ENCODE peak calls at places on chromosomes 2 and 18, in five cellular contexts. E is gastrocnemius medialis, H is ovary, I is brain microvascular endothelial cell, Q is HCT116. A is an unnamed sample.

GRCh38 chr2:218727502-218728165 is 17.0 kb downstream of the TTLL4 start:
- DNase-seq in E (no peak), H (no peak), I (no peak), Q (no peak), A (no peak)

GRCh38 chr2:74003494-74004211 is 18.9 kb downstream of the TET3 start:
- DNase-seq in E (no peak), H (peak; percentile 76), I (peak; percentile 82), Q (no peak), A (no peak)

GRCh38 chr18:13382990-13383821 is 164.6 kb downstream of the LDLRAD4 start:
- DNase-seq in E (no peak), H (no peak), I (no peak), Q (no peak), A (no peak)

GRCh38 chr2:62812921-62813825 is 107.7 kb downstream of the EHBP1 start:
- DNase-seq in E (no peak), H (no peak), I (no peak), Q (no peak), A (no peak)

GRCh38 chr2:96251721-96252292 is 14.0 kb downstream of the TMEM127 start:
- DNase-seq in E (peak; percentile 98), H (peak; percentile 40), I (peak; percentile 97), Q (peak; percentile 61), A (peak; percentile 76)

GRCh38 chr2:26245231-26245732 is 543 bp downstream of the HADHB start:
- DNase-seq in E (peak; percentile 38), H (no peak), I (peak; percentile 24), Q (no peak), A (no peak)

GRCh38 chr18:73384246-73384645 is 516.5 kb upstream of the NETO1 start:
- DNase-seq in E (no peak), H (no peak), I (no peak), Q (no peak), A (no peak)

GRCh38 chr2:54710216-54710615 is 13.2 kb upstream of the EML6 start:
- DNase-seq in E (no peak), H (no peak), I (no peak), Q (no peak), A (no peak)

GRCh38 chr2:180577567-180577966 is 402.8 kb upstream of the UBE2E3 start:
- DNase-seq in E (no peak), H (no peak), I (no peak), Q (no peak), A (no peak)

GRCh38 chr2:18976112-18976961 is 382.1 kb downstream of the OSR1 start:
- DNase-seq in E (no peak), H (no peak), I (peak; percentile 82), Q (no peak), A (no peak)

GRCh38 chr2:188142636-188143035 is 149.0 kb upstream of the GULP1 start:
- DNase-seq in E (no peak), H (no peak), I (no peak), Q (no peak), A (no peak)

DNA sequence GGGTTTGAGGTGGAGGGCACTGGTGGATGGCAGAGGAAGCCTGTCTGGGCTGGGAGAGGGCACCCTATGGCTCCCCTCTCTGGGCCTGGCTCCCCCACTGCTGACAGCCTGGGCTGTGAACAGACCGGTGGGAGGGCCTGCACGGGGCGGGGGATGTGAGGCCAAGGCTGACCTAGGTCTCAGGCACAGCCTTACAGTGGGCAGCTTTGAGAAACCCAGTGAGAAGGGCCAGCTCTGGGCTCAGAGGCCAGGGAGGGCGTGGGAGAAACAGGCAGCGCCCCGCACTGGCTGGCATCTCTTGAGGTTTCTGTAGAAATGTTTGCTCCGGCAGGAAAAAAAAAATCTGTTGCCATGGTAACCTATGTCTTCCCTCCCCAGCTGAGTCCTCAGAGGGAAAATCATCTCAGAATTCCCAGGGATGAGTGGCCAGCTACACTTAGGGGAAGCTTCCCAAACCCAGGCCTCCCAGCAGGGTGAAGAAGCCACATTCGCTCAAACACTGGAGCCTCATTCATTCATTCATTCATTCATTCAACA is 71.7 kb upstream of the TAF1B start:
- DNase-seq in E (peak; percentile 31), H (no peak), I (peak; percentile 76), Q (no peak), A (no peak)
- TF ChIP-seq CTCF in E (no peak), H (no peak), I (peak; percentile 50), Q (no peak), A (no peak)

GRCh38 chr2:224883700-224884099 is 158.6 kb downstream of the DOCK10 start:
- DNase-seq in E (no peak), H (no peak), I (no peak), Q (no peak), A (no peak)

GRCh38 chr2:224887159-224887558 is 155.1 kb downstream of the DOCK10 start:
- DNase-seq in E (no peak), H (no peak), I (no peak), Q (no peak), A (no peak)

GRCh38 chr2:224884188-224884587 is 158.1 kb downstream of the DOCK10 start:
- DNase-seq in E (peak; percentile 17), H (no peak), I (no peak), Q (no peak), A (no peak)

GRCh38 chr2:224885836-224886547 is 156.3 kb downstream of the DOCK10 start:
- DNase-seq in E (no peak), H (no peak), I (peak; percentile 62), Q (no peak), A (no peak)

GRCh38 chr2:224885295-224885694 is 157.0 kb downstream of the DOCK10 start:
- DNase-seq in E (no peak), H (no peak), I (no peak), Q (no peak), A (no peak)
- H3K4me3 ChIP-seq in E (no peak overlapping the region), H (no peak overlapping the region), I (no peak overlapping the region), Q (no peak overlapping the region), A (no peak overlapping the region)

DNA sequence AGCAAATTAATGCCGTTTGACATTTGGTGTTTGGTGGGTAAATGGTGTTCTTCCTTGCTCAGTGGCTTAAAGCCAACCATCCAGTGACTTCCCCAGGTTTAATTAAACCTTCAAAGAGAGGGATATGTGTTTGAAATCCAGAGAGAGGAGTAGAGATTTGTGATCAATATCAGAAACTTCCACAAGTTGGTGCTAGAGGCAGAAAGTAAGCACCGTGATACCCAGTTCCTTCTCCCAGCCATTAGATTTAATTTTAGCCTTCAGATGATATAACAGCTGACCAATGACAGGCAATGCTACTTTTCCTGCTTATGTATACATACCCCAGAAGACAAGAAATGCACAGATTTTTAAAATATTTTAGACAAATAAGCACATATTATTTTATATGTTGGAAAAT is 398.5 kb downstream of the CDH2 start:
- DNase-seq in E (no peak), H (no peak), I (peak; percentile 35), Q (no peak), A (no peak)
- TF ChIP-seq CTCF in E (no peak), H (no peak), I (peak; percentile 72), Q (no peak), A (peak; percentile 35)

GRCh38 chr18:33201509-33201926 is 239.0 kb downstream of the CCDC178 start:
- DNase-seq in E (no peak), H (no peak), I (peak; percentile 2), Q (no peak), A (no peak)
- H3K4me3 ChIP-seq in E (no peak overlapping the region), H (no peak overlapping the region), I (peak overlapping the region; percentile 29), Q (no peak overlapping the region), A (no peak overlapping the region)

GRCh38 chr2:190705280-190705679 is 56.4 kb downstream of the NAB1 start:
- DNase-seq in E (no peak), H (no peak), I (no peak), Q (no peak), A (no peak)
- TF ChIP-seq CTCF in E (no peak), H (no peak), I (no peak), Q (no peak), A (no peak)

GRCh38 chr18:46755315-46756171 is 1.3 kb downstream of the ST8SIA5 start:
- DNase-seq in E (no peak), H (no peak), I (no peak), Q (no peak), A (no peak)

GRCh38 chr18:46754661-46755292 is 2.1 kb downstream of the ST8SIA5 start:
- DNase-seq in E (peak; percentile 20), H (no peak), I (no peak), Q (no peak), A (no peak)

GRCh38 chr18:46754188-46754587 is 2.7 kb downstream of the ST8SIA5 start:
- DNase-seq in E (no peak), H (no peak), I (no peak), Q (no peak), A (no peak)

GRCh38 chr18:46756172-46756558 is 688 bp downstream of the ST8SIA5 start:
- DNase-seq in E (no peak), H (no peak), I (no peak), Q (no peak), A (no peak)

GRCh38 chr18:46756559-46757201 is at the start of gene ST8SIA5:
- DNase-seq in E (peak; percentile 24), H (no peak), I (no peak), Q (no peak), A (no peak)
- H3K4me3 ChIP-seq in E (peak within 1 kb of the TSS; percentile 59), H (no peak within 1 kb of the TSS), I (peak within 1 kb of the TSS; percentile 40), Q (no peak within 1 kb of the TSS), A (no peak within 1 kb of the TSS)

DNA sequence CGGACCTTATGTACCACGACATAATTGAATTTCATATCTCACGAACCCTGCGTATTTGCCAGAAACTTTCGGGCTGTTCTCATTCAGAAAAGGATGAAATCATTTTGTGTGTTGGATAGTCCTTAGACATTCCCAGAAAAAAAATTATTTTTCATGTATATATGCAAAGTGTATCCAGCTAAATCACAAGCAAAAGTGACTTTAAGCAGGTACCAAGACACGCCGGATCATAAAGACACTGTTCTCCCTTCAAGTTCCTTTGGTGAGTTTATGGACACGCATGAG is 35.1 kb upstream of the PNO1 start:
- DNase-seq in E (no peak), H (no peak), I (no peak), Q (no peak), A (no peak)
- TF ChIP-seq CTCF in E (no peak), H (no peak), I (no peak), Q (no peak), A (no peak)

GRCh38 chr2:241844831-241845578 is 13.7 kb downstream of the PDCD1 start:
- DNase-seq in E (no peak), H (no peak), I (no peak), Q (no peak), A (no peak)
- H3K4me3 ChIP-seq in E (no peak overlapping the region), H (peak overlapping the region; percentile 33), I (no peak overlapping the region), Q (peak overlapping the region; percentile 43), A (no peak overlapping the region)

GRCh38 chr18:48638451-48638850 is 99.6 kb downstream of the CTIF start:
- DNase-seq in E (no peak), H (no peak), I (no peak), Q (no peak), A (no peak)

GRCh38 chr18:48641981-48642380 is 103.2 kb downstream of the CTIF start:
- DNase-seq in E (no peak), H (no peak), I (no peak), Q (no peak), A (no peak)

GRCh38 chr18:48638896-48639771 is 100.3 kb downstream of the CTIF start:
- DNase-seq in E (no peak), H (no peak), I (no peak), Q (no peak), A (no peak)

GRCh38 chr18:48640566-48641270 is 101.9 kb downstream of the CTIF start:
- DNase-seq in E (no peak), H (no peak), I (peak; percentile 35), Q (no peak), A (no peak)

GRCh38 chr18:48639772-48640432 is 101.1 kb downstream of the CTIF start:
- DNase-seq in E (no peak), H (no peak), I (no peak), Q (no peak), A (no peak)
- TF ChIP-seq CTCF in E (peak; percentile 30), H (no peak), I (peak; percentile 60), Q (peak; percentile 39), A (no peak)